ENCODE peak calls at places on chromosomes 11 and 22, in four cellular contexts. L is osteoblast, S is uterus, X is astrocyte of the cerebellum. K is an unnamed sample.

GRCh38 chr22:20803696-20804324 is 29.9 kb downstream of the SERPIND1 start:
- DNase-seq in X (no peak), L (peak; percentile 79), S (no peak), K (no peak)

GRCh38 chr11:65770951-65771567 is 9.7 kb downstream of the AP5B1 start:
- DNase-seq in S (no peak), L (no peak), X (no peak), K (no peak)

GRCh38 chr11:122044086-122044485 is 71.9 kb downstream of the BLID start:
- DNase-seq in L (peak; percentile 44), X (no peak), S (no peak), K (no peak)

GRCh38 chr11:67492801-67493547 is 10.1 kb downstream of the AIP start:
- DNase-seq in X (no peak), L (peak; percentile 81), S (no peak), K (no peak)

GRCh38 chr11:110130642-110131238 is 37.5 kb downstream of the ZC3H12C start:
- DNase-seq in X (peak; percentile 23), L (no peak), S (no peak), K (no peak)

GRCh38 chr22:37416389-37416788 is 10.9 kb downstream of the ELFN2 start:
- DNase-seq in X (no peak), S (no peak), L (no peak), K (no peak)

GRCh38 chr11:134340354-134340964 is 8.7 kb downstream of the GLB1L2 start:
- DNase-seq in L (peak; percentile 15), X (no peak), S (no peak), K (no peak)

GRCh38 chr11:119505861-119506260 is 82.9 kb upstream of the THY1 start:
- DNase-seq in X (no peak), L (no peak), S (no peak), K (no peak)

GRCh38 chr11:95505927-95506426 is 275.0 kb upstream of the SESN3 start:
- DNase-seq in S (no peak), L (peak; percentile 60), X (peak; percentile 89), K (peak; percentile 64)

GRCh38 chr11:67267188-67268035 is 1.1 kb downstream of the GRK2 start:
- DNase-seq in L (peak; percentile 88), X (no peak), S (peak; percentile 39), K (no peak)

GRCh38 chr11:30855383-30856006 is 269.3 kb upstream of the MPPED2 start:
- DNase-seq in L (peak; percentile 52), X (peak; percentile 5), S (no peak), K (no peak)

GRCh38 chr22:46454910-46455269 is 82.5 kb downstream of the CELSR1 start:
- DNase-seq in X (peak; percentile 24), S (no peak), L (no peak), K (no peak)

GRCh38 chr11:66882540-66882939 is 25.7 kb downstream of the LRFN4 start:
- DNase-seq in L (no peak), S (no peak), X (no peak), K (no peak)

GRCh38 chr11:7488681-7489080 is 3.4 kb downstream of the OLFML1 start:
- DNase-seq in X (no peak), S (no peak), L (no peak), K (no peak)

GRCh38 chr11:78576549-78577097 is 2.0 kb upstream of the NARS2 start:
- DNase-seq in X (no peak), L (no peak), S (no peak), K (no peak)

GRCh38 chr11:60485987-60486386 is 6.6 kb upstream of the MS4A12 start:
- DNase-seq in L (no peak), X (no peak), S (no peak), K (no peak)

GRCh38 chr22:37186997-37187522 is 987 bp downstream of the C1QTNF6 start:
- DNase-seq in X (no peak), S (no peak), L (no peak), K (no peak)

GRCh38 chr22:19644314-19645223 is 69.7 kb upstream of the SEPTIN5 start:
- DNase-seq in L (peak; percentile 62), S (peak; percentile 30), X (no peak), K (no peak)

GRCh38 chr11:68146010-68146540 is 24.9 kb upstream of the CHKA start:
- DNase-seq in L (no peak), X (no peak), S (peak; percentile 78), K (no peak)

GRCh38 chr11:74929431-74930363 is 19.2 kb downstream of the XRRA1 start:
- DNase-seq in S (peak; percentile 77), L (peak; percentile 70), X (peak; percentile 94), K (peak; percentile 83)

GRCh38 chr22:26845016-26845728 is 187.8 kb downstream of the MIAT start:
- DNase-seq in S (no peak), L (no peak), X (no peak), K (no peak)

GRCh38 chr11:44590769-44591168 is 25.3 kb downstream of the CD82 start:
- DNase-seq in X (no peak), S (no peak), L (no peak), K (no peak)

GRCh38 chr11:19660076-19660475 is 52.6 kb upstream of the NAV2 start:
- DNase-seq in L (no peak), X (peak; percentile 35), S (no peak), K (no peak)

GRCh38 chr22:20388200-20388599 is 5.8 kb upstream of the ZNF74 start:
- DNase-seq in X (no peak), L (no peak), S (no peak), K (no peak)

GRCh38 chr11:2459016-2459725 is 14.4 kb downstream of the KCNQ1 start:
- DNase-seq in S (no peak), X (no peak), L (peak; percentile 59), K (no peak)

GRCh38 chr11:108703916-108704315 is 39.0 kb downstream of the DDX10 start:
- DNase-seq in X (no peak), L (no peak), S (no peak), K (no peak)

GRCh38 chr11:90849278-90849677 is 626.4 kb upstream of the CHORDC1 start:
- DNase-seq in L (no peak), X (no peak), S (no peak), K (no peak)

GRCh38 chr11:110921742-110922200 is 209.5 kb upstream of the ARHGAP20 start:
- DNase-seq in S (peak; percentile 91), X (peak; percentile 70), L (no peak), K (peak; percentile 11)

GRCh38 chr11:119759324-119759723 is 30.3 kb upstream of the NECTIN1 start:
- DNase-seq in X (peak; percentile 68), L (peak; percentile 94), S (no peak), K (no peak)

GRCh38 chr11:4593739-4594138 is at the start of gene OR52I1:
- DNase-seq in X (no peak), L (no peak), S (no peak), K (no peak)

GRCh38 chr11:74669311-74670160 is 61.7 kb downstream of the CHRDL2 start:
- DNase-seq in X (no peak), L (no peak), S (no peak), K (no peak)

GRCh38 chr11:132020001-132020400 is 649.6 kb downstream of the NTM start:
- DNase-seq in L (no peak), X (no peak), S (no peak), K (no peak)

GRCh38 chr11:36309779-36310178 is 13.7 kb downstream of the PRR5L start:
- DNase-seq in S (no peak), L (no peak), X (no peak), K (no peak)

GRCh38 chr11:44057340-44057739 is 8.7 kb upstream of the ACCS start:
- DNase-seq in X (no peak), S (no peak), L (no peak), K (no peak)

GRCh38 chr11:14249121-14249963 is 109.6 kb downstream of the RRAS2 start:
- DNase-seq in S (peak; percentile 58), L (no peak), X (peak; percentile 23), K (peak; percentile 4)

GRCh38 chr11:14254533-14255530 is 104.2 kb downstream of the RRAS2 start:
- DNase-seq in X (no peak), L (no peak), S (no peak), K (no peak)

GRCh38 chr11:14251754-14252153 is 107.2 kb downstream of the RRAS2 start:
- DNase-seq in S (no peak), X (no peak), L (no peak), K (no peak)

GRCh38 chr11:14253878-14254277 is 105.1 kb downstream of the RRAS2 start:
- DNase-seq in L (no peak), X (no peak), S (no peak), K (no peak)

DNA sequence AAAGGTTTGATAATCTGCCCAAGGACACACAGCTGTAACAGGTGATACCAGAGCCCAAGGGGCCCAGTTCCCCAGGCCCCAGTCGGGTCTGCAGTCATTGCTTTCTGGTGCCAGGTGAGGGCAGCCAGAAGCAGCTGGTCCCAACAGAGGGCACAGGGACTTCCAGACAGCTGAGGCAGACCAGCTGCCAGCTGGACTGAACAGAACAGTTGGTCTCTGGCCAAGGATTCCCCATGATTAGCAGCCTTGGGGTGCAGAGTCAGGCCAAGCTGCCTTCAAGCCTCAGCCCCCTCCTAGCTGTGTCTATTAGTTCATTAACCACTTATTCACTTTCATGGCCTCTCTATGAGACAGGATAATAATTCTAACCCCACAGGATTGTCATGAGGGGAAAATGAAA is 105.5 kb downstream of the RRAS2 start:
- DNase-seq in L (no peak), S (no peak), X (no peak), K (no peak)
- TF ChIP-seq CTCF in L (no peak), S (no peak), X (no peak), K (no peak)

GRCh38 chr22:44938886-44939285 is 70.9 kb downstream of the PHF21B start:
- DNase-seq in L (no peak), S (no peak), X (no peak), K (no peak)
- TF ChIP-seq CTCF in L (no peak), S (no peak), X (no peak), K (no peak)

GRCh38 chr11:130146797-130147196 is 12.8 kb upstream of the ST14 start:
- DNase-seq in X (no peak), L (no peak), S (no peak), K (no peak)

GRCh38 chr11:130144721-130145327 is 14.8 kb upstream of the ST14 start:
- DNase-seq in L (no peak), X (no peak), S (no peak), K (no peak)

GRCh38 chr11:130144129-130144528 is 15.5 kb upstream of the ST14 start:
- DNase-seq in S (no peak), L (no peak), X (no peak), K (no peak)

GRCh38 chr11:130145328-130145812 is 14.2 kb upstream of the ST14 start:
- DNase-seq in S (no peak), L (no peak), X (no peak), K (no peak)

GRCh38 chr11:130145975-130146776 is 13.4 kb upstream of the ST14 start:
- DNase-seq in X (no peak), L (no peak), S (no peak), K (no peak)
- TF ChIP-seq CTCF in X (peak; percentile 19), L (peak; percentile 27), S (no peak), K (no peak)

DNA sequence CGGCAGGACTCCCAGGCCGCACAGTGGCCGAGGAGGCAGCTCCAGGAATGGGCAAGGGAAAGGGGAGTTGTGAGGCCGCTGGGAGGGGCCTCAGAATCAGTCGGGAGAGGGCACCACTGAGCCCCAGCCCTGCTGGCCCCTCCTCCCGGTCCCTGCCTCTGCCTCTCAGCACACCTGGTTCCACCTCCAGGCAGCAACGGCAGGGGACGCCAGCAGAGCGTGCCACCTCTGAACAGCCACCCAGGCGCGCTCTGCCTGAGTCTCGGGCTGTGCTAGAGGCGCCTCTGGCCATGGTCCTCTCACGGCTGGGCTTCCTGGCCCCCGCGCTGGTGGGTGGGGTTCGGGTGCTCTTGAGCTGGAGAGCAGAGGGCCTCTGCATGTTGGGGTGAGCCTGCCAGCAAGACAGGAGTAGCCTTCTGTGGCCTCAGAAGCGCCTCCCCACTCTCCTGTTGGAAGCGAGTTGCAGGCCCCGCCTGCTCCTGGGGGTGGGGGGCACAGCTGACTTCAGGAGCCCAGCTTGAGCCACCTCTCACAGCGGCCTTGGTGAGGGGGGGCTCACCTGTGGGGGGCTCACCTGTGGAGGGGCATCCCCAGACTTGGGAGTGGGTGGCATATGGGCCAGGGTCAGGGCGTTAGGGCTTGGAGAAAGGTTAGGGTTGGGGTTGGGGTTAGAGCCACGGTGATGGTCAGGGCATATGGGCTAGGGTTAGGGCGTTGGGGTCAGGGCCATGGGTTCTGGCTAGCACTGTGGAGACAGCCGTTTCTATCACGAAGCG is 32.8 kb downstream of the MOB2 start:
- DNase-seq in L (peak; percentile 95), X (no peak), S (no peak), K (no peak)
- TF ChIP-seq CTCF in L (no peak), X (no peak), S (peak; percentile 35), K (no peak)